ENCODE peak calls at places on chromosomes 16 and 17, in five cellular contexts. N is SK-N-SH, C is HepG2, Y is K562, L is GM12878. W is an unnamed sample.

GRCh38 chr17:15651001-15651582 is 31.6 kb upstream of the FBXW10B start:
- DNase-seq in N (peak; percentile 51), C (no peak), Y (no peak), L (no peak), W (no peak)

GRCh38 chr17:39144414-39144813 is 7.0 kb downstream of the PLXDC1 start:
- DNase-seq in N (no peak), C (no peak), Y (no peak), L (no peak), W (peak; percentile 94)

GRCh38 chr16:89080251-89080853 is 13.3 kb upstream of the ACSF3 start:
- DNase-seq in N (no peak), C (no peak), Y (no peak), L (no peak), W (no peak)

GRCh38 chr16:47519996-47520679 is 59.0 kb downstream of the PHKB start:
- DNase-seq in N (no peak), C (no peak), Y (peak; percentile 44), L (no peak), W (no peak)

GRCh38 chr17:8963665-8964258 is 1.7 kb downstream of the PIK3R5 start:
- DNase-seq in N (no peak), C (no peak), Y (no peak), L (no peak), W (no peak)

GRCh38 chr16:27403601-27403992 is 1.6 kb downstream of the IL21R start:
- DNase-seq in N (no peak), C (no peak), Y (no peak), L (no peak), W (no peak)

GRCh38 chr16:81551141-81551808 is 106.7 kb downstream of the CMIP start:
- DNase-seq in N (peak; percentile 45), C (no peak), Y (peak; percentile 36), L (peak; percentile 9), W (peak; percentile 70)

GRCh38 chr17:76540381-76541300 is 797 bp downstream of the PRCD start:
- DNase-seq in N (peak; percentile 93), C (peak; percentile 73), Y (peak; percentile 98), L (no peak), W (peak; percentile 94)

GRCh38 chr17:17435323-17435722 is 41.5 kb upstream of the MED9 start:
- DNase-seq in N (no peak), C (peak; percentile 80), Y (no peak), L (no peak), W (peak; percentile 99)

GRCh38 chr17:77320046-77320445 is 179.3 kb downstream of the SEC14L1 start:
- DNase-seq in N (peak; percentile 44), C (no peak), Y (peak; percentile 42), L (no peak), W (peak; percentile 63)

GRCh38 chr17:27379863-27380533 is 76.2 kb upstream of the KSR1 start:
- DNase-seq in N (peak; percentile 80), C (no peak), Y (peak; percentile 68), L (no peak), W (peak; percentile 43)

GRCh38 chr17:50594040-50594618 is 33.6 kb downstream of the CACNA1G start:
- DNase-seq in N (peak; percentile 66), C (no peak), Y (no peak), L (no peak), W (no peak)

GRCh38 chr17:8753976-8754440 is 4.3 kb downstream of the SPDYE4 start:
- DNase-seq in N (no peak), C (peak; percentile 34), Y (no peak), L (no peak), W (peak; percentile 6)

GRCh38 chr17:45004388-45004787 is 36.3 kb upstream of the C1QL1 start:
- DNase-seq in N (no peak), C (no peak), Y (no peak), L (no peak), W (no peak)

GRCh38 chr16:85806539-85806938 is 7.0 kb downstream of the COX4I1 start:
- DNase-seq in N (no peak), C (no peak), Y (no peak), L (no peak), W (no peak)

GRCh38 chr16:7597677-7598076 is 265.0 kb downstream of the RBFOX1 start:
- DNase-seq in N (no peak), C (no peak), Y (no peak), L (no peak), W (no peak)

GRCh38 chr17:4436381-4436780 is 2.6 kb downstream of the SPNS3 start:
- DNase-seq in N (no peak), C (no peak), Y (no peak), L (no peak), W (no peak)

GRCh38 chr16:87661561-87661960 is 59.3 kb downstream of the JPH3 start:
- DNase-seq in N (no peak), C (peak; percentile 44), Y (peak; percentile 72), L (no peak), W (peak; percentile 43)

GRCh38 chr16:79943738-79944137 is 343.2 kb upstream of the MAF start:
- DNase-seq in N (no peak), C (no peak), Y (no peak), L (no peak), W (no peak)

GRCh38 chr17:55731586-55732250 is 9.1 kb upstream of the TMEM100 start:
- DNase-seq in N (no peak), C (no peak), Y (no peak), L (no peak), W (peak; percentile 36)

GRCh38 chr17:48719642-48720262 is 2.6 kb downstream of the PRAC1 start:
- DNase-seq in N (peak; percentile 47), C (no peak), Y (no peak), L (no peak), W (no peak)

GRCh38 chr17:7074931-7075330 is 5.1 kb downstream of the CLEC10A start:
- DNase-seq in N (no peak), C (no peak), Y (no peak), L (no peak), W (no peak)

GRCh38 chr16:7325835-7326234 is 6.8 kb upstream of the RBFOX1 start:
- DNase-seq in N (no peak), C (no peak), Y (no peak), L (no peak), W (no peak)

GRCh38 chr17:21124096-21124495 is 2.7 kb upstream of the DHRS7B start:
- DNase-seq in N (no peak), C (no peak), Y (no peak), L (no peak), W (no peak)

GRCh38 chr17:21119945-21120249 is 6.9 kb upstream of the DHRS7B start:
- DNase-seq in N (no peak), C (no peak), Y (no peak), L (no peak), W (no peak)

GRCh38 chr17:21113706-21114105 is 13.1 kb upstream of the DHRS7B start:
- DNase-seq in N (no peak), C (no peak), Y (no peak), L (no peak), W (no peak)

GRCh38 chr17:21119247-21119944 is 7.4 kb upstream of the DHRS7B start:
- DNase-seq in N (peak; percentile 71), C (peak; percentile 53), Y (peak; percentile 58), L (no peak), W (peak; percentile 61)
- H2AFZ ChIP-seq in N (peak overlapping the region; percentile 36), C (no peak overlapping the region), Y (peak overlapping the region; percentile 81), L (no peak overlapping the region), W (no peak overlapping the region)

DNA sequence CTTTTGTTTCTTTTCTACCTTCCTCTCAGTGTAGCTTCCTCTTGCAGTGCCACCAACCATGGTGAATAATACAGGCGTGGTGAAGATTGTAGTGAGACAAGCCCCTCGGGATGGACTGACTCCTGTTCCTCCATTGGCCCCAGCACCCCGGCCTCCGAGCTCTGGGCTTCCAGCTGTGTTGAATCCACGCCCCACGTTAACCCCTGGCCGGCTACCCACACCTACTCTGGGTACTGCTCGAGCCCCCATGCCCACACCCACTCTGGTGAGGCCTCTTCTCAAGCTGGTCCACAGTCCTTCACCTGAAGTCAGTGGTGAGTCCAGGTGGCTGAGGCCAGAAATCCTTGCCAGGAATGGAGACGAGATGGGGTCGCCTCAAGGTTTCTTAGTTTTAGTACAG is 23.9 kb downstream of the SRCAP start:
- DNase-seq in N (no peak), C (no peak), Y (no peak), L (no peak), W (no peak)
- TF ChIP-seq SMC3 in N (no peak), C (no peak), Y (no peak), L (no peak), W (no peak)

DNA sequence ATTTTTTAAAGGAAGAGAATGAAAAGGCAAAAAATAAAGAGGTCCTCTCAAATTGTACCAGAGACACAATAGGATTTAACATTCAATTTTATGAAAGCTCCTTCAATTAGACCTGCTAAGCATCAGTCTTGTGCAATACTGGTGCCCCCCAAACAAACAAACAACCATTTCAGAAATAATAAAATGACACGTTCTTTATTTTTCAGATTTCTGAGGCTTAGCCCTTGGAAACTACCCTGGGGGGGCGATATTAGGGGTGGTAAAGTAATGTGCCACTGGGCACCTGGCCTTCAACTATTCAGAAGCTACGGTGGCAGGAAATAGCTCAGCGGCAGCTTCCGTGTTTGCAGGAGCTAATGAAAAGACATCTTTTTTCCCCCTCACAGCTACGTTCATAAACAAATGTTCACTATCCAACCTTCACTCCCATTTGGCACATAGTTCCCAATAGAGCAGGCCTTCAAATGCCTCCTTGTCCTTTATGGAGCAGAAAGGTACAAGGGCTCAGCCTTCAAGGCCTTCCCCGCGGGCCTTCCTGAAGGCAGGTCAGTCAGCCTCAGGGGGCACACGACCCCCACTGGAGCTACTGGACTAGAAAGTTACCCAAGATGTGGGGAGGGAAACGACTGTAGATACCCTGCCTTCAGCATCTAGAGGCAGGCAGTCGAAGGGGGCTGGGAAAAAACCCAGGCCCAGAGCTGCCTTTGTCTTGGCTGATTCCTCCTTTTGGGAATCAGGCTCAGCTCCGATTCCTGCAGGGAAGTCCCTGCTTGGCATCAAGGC is 44.1 kb downstream of the TBX4 start:
- DNase-seq in N (no peak), C (no peak), Y (no peak), L (no peak), W (no peak)
- H2AFZ ChIP-seq in N (peak overlapping the region; percentile 48), C (no peak overlapping the region), Y (no peak overlapping the region), L (no peak overlapping the region), W (no peak overlapping the region)

DNA sequence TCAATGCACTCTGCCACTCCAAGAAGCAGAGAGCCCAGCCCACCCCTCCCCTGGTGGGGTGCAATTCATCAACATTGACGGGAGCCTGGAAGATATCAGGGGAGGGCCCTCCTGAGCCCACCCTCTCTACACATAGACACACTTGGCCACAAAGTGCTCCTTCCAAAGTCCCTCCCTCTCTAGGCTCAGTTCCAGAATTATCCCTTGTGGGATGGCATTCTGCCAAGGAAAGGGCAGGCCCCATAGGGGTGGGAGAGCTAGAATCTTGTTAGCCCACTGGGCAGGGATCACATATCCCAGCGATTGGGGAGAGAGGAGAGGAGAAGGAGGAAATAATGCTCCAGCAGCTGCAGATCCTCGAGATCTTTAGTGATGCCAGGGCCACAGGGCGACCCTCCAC is 66.3 kb downstream of the TMEM132E start:
- DNase-seq in N (peak; percentile 79), C (no peak), Y (peak; percentile 20), L (no peak), W (no peak)
- TF ChIP-seq SMC3 in N (no peak), C (no peak), Y (no peak), L (no peak), W (no peak)

DNA sequence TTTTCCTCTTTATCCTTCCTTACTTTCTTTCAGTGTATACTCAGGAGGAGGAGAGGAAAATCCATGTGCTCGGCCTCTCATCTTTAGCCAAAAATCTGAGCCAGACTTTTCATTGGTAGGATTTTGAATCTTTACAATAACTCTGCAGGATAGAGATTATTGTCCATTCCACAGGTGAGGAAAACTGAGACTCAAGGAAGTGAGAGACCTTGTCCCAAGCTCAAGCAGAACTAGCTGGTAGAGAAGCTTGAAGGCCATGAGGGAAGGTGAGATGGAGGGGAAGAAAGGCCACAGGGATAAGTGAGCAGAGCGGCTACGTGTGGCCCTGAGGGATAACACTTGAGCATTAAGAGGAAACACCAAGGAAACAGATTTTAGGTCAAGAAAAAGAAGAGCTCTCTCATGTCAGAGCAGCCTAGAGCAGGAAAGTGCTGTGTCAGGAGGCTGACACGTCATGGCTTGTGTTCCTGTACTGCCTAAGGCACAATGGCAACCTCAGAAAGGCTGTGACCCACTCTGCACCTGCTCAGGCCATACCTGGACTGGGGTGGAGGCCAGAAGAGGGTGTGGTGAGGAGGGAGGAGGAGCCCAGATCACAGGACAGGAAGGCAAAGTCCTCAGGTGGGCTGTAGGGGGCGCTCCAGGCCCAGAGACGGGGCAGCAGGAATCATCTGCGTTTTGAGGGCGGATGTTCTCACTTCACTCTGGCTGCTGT is 11.9 kb downstream of the MT4 start:
- DNase-seq in N (peak; percentile 63), C (peak; percentile 69), Y (peak; percentile 86), L (peak; percentile 32), W (peak; percentile 47)
- H2AFZ ChIP-seq in N (no peak overlapping the region), C (no peak overlapping the region), Y (no peak overlapping the region), L (peak overlapping the region; percentile 73), W (peak overlapping the region; percentile 78)

W was measured in IMR-90.